ENCODE peak calls at places on chromosome 14, in four cellular contexts. C, I, L and P are unnamed samples.

GRCh38 chr14:100424504-100425453 is 101.6 kb downstream of the SLC25A47 start:
- DNase-seq in C (no peak), I (peak), L (peak), P (no peak)

GRCh38 chr14:51928568-51928967 is 60.8 kb upstream of the RTRAF start:
- DNase-seq in C (no peak), I (no peak), L (no peak), P (no peak)

GRCh38 chr14:95998656-95999055 is 40.5 kb upstream of the C14orf132 start:
- DNase-seq in C (no peak), I (no peak), L (peak), P (no peak)

GRCh38 chr14:92794547-92794941 is 439 bp downstream of the GOLGA5 start:
- DNase-seq in C (peak), I (no peak), L (no peak), P (no peak)

GRCh38 chr14:72904840-72905561 is 11.1 kb upstream of the DPF3 start:
- DNase-seq in C (peak), I (peak), L (peak), P (no peak)

GRCh38 chr14:104721704-104722431 is 2.2 kb upstream of the ADSS1 start:
- DNase-seq in C (no peak), I (no peak), L (no peak), P (no peak)

GRCh38 chr14:76955575-76956252 is 72.8 kb downstream of the IRF2BPL start:
- DNase-seq in C (no peak), I (no peak), L (no peak), P (no peak)

GRCh38 chr14:30518867-30519266 is 40.1 kb upstream of the G2E3 start:
- DNase-seq in C (no peak), I (no peak), L (no peak), P (no peak)

GRCh38 chr14:61553730-61554641 is 141.3 kb upstream of the HIF1A start:
- DNase-seq in C (no peak), I (no peak), L (peak), P (no peak)

GRCh38 chr14:93150227-93151206 is 34.2 kb downstream of the MOAP1 start:
- DNase-seq in C (no peak), I (no peak), L (no peak), P (no peak)

GRCh38 chr14:36519431-36520321 is at the start of gene NKX2-1:
- DNase-seq in C (peak), I (no peak), L (peak), P (no peak)

GRCh38 chr14:98177551-98177950 is 1094.4 kb downstream of the BCL11B start:
- DNase-seq in C (no peak), I (no peak), L (no peak), P (no peak)

GRCh38 chr14:104724407-104724980 is 465 bp downstream of the ADSS1 start:
- DNase-seq in C (no peak), I (no peak), L (no peak), P (no peak)